ENCODE peak calls at places on chromosomes 1 and 21, in nine cellular contexts. One of them, this sample, is unnamed.
A peak's percentile ranks its signal among the peaks of the same experiment; 100 is the strongest.

GRCh38 chr1:90346349-90346748 is 351.4 kb downstream of the ZNF326 start:
- DNase-seq in kidney epithelial cell: no peak
- DNase-seq in BJ: no peak
- DNase-seq in ACHN: no peak
- DNase-seq in adipocyte: no peak
- DNase-seq in stimulated activated CD4-positive, alpha-beta T cell treated with anti-CD3 and anti-CD28 coated beads, Interleukin-1b, Interleukin-23, amount 100 ng/mL, for 1 hour: no peak
- DNase-seq in stimulated activated effector memory CD8-positive, alpha-beta T cell treated with anti-CD3 and anti-CD28 coated beads, Interleukin-12 subunit alpha, Interleukin-12 subunit beta, amount 100 ng/mL, for 72 hours: no peak
- DNase-seq in GM23338: no peak
- DNase-seq in choroid plexus epithelial cell: no peak
- DNase-seq in this sample: no peak

GRCh38 chr1:16249838-16250241 is 12.9 kb upstream of the CPLANE2 start:
- DNase-seq in kidney epithelial cell: no peak
- DNase-seq in BJ: peak; percentile 57
- DNase-seq in ACHN: no peak
- DNase-seq in adipocyte: peak; percentile 94
- DNase-seq in stimulated activated CD4-positive, alpha-beta T cell treated with anti-CD3 and anti-CD28 coated beads, Interleukin-1b, Interleukin-23, amount 100 ng/mL, for 1 hour: no peak
- DNase-seq in stimulated activated effector memory CD8-positive, alpha-beta T cell treated with anti-CD3 and anti-CD28 coated beads, Interleukin-12 subunit alpha, Interleukin-12 subunit beta, amount 100 ng/mL, for 72 hours: no peak
- DNase-seq in GM23338: no peak
- DNase-seq in choroid plexus epithelial cell: peak; percentile 89
- DNase-seq in this sample: peak; percentile 92

GRCh38 chr1:18949689-18950414 is 6.6 kb downstream of the IFFO2 start:
- DNase-seq in kidney epithelial cell: no peak
- DNase-seq in BJ: no peak
- DNase-seq in ACHN: no peak
- DNase-seq in adipocyte: peak; percentile 68
- DNase-seq in stimulated activated CD4-positive, alpha-beta T cell treated with anti-CD3 and anti-CD28 coated beads, Interleukin-1b, Interleukin-23, amount 100 ng/mL, for 1 hour: no peak
- DNase-seq in stimulated activated effector memory CD8-positive, alpha-beta T cell treated with anti-CD3 and anti-CD28 coated beads, Interleukin-12 subunit alpha, Interleukin-12 subunit beta, amount 100 ng/mL, for 72 hours: no peak
- DNase-seq in GM23338: peak; percentile 72
- DNase-seq in choroid plexus epithelial cell: peak; percentile 38
- DNase-seq in this sample: peak; percentile 45

GRCh38 chr21:44569861-44570517 is 3.5 kb upstream of the KRTAP10-4 start:
- DNase-seq in kidney epithelial cell: no peak
- DNase-seq in BJ: no peak
- DNase-seq in ACHN: no peak
- DNase-seq in adipocyte: no peak
- DNase-seq in stimulated activated CD4-positive, alpha-beta T cell treated with anti-CD3 and anti-CD28 coated beads, Interleukin-1b, Interleukin-23, amount 100 ng/mL, for 1 hour: no peak
- DNase-seq in stimulated activated effector memory CD8-positive, alpha-beta T cell treated with anti-CD3 and anti-CD28 coated beads, Interleukin-12 subunit alpha, Interleukin-12 subunit beta, amount 100 ng/mL, for 72 hours: no peak
- DNase-seq in GM23338: no peak
- DNase-seq in choroid plexus epithelial cell: no peak
- DNase-seq in this sample: no peak

GRCh38 chr1:7420706-7421105 is 350.4 kb upstream of the VAMP3 start:
- DNase-seq in kidney epithelial cell: no peak
- DNase-seq in BJ: no peak
- DNase-seq in ACHN: no peak
- DNase-seq in adipocyte: no peak
- DNase-seq in stimulated activated CD4-positive, alpha-beta T cell treated with anti-CD3 and anti-CD28 coated beads, Interleukin-1b, Interleukin-23, amount 100 ng/mL, for 1 hour: no peak
- DNase-seq in stimulated activated effector memory CD8-positive, alpha-beta T cell treated with anti-CD3 and anti-CD28 coated beads, Interleukin-12 subunit alpha, Interleukin-12 subunit beta, amount 100 ng/mL, for 72 hours: no peak
- DNase-seq in GM23338: no peak
- DNase-seq in choroid plexus epithelial cell: peak; percentile 9
- DNase-seq in this sample: no peak

GRCh38 chr1:57367945-57368344 is 55.9 kb downstream of the DAB1 start:
- DNase-seq in kidney epithelial cell: no peak
- DNase-seq in BJ: no peak
- DNase-seq in ACHN: no peak
- DNase-seq in adipocyte: no peak
- DNase-seq in stimulated activated CD4-positive, alpha-beta T cell treated with anti-CD3 and anti-CD28 coated beads, Interleukin-1b, Interleukin-23, amount 100 ng/mL, for 1 hour: no peak
- DNase-seq in stimulated activated effector memory CD8-positive, alpha-beta T cell treated with anti-CD3 and anti-CD28 coated beads, Interleukin-12 subunit alpha, Interleukin-12 subunit beta, amount 100 ng/mL, for 72 hours: no peak
- DNase-seq in GM23338: no peak
- DNase-seq in choroid plexus epithelial cell: no peak
- DNase-seq in this sample: no peak

GRCh38 chr1:10904396-10905358 is 107.8 kb upstream of the TARDBP start:
- DNase-seq in kidney epithelial cell: no peak
- DNase-seq in BJ: no peak
- DNase-seq in ACHN: no peak
- DNase-seq in adipocyte: no peak
- DNase-seq in stimulated activated CD4-positive, alpha-beta T cell treated with anti-CD3 and anti-CD28 coated beads, Interleukin-1b, Interleukin-23, amount 100 ng/mL, for 1 hour: no peak
- DNase-seq in stimulated activated effector memory CD8-positive, alpha-beta T cell treated with anti-CD3 and anti-CD28 coated beads, Interleukin-12 subunit alpha, Interleukin-12 subunit beta, amount 100 ng/mL, for 72 hours: no peak
- DNase-seq in GM23338: no peak
- DNase-seq in choroid plexus epithelial cell: no peak
- DNase-seq in this sample: no peak

GRCh38 chr1:186595969-186596368 is 84.3 kb downstream of the PTGS2 start:
- DNase-seq in kidney epithelial cell: no peak
- DNase-seq in BJ: no peak
- DNase-seq in ACHN: no peak
- DNase-seq in adipocyte: no peak
- DNase-seq in stimulated activated CD4-positive, alpha-beta T cell treated with anti-CD3 and anti-CD28 coated beads, Interleukin-1b, Interleukin-23, amount 100 ng/mL, for 1 hour: no peak
- DNase-seq in stimulated activated effector memory CD8-positive, alpha-beta T cell treated with anti-CD3 and anti-CD28 coated beads, Interleukin-12 subunit alpha, Interleukin-12 subunit beta, amount 100 ng/mL, for 72 hours: no peak
- DNase-seq in GM23338: no peak
- DNase-seq in choroid plexus epithelial cell: peak; percentile 9
- DNase-seq in this sample: no peak

This sample was measured in fibroblast of gingiva.